ENCODE peak calls at places on chromosomes 12 and 14, in ten cellular contexts. One of them, this sample, is unnamed.

GRCh38 chr14:104599446-104599845 is 5.1 kb downstream of the TMEM179 start:
- DNase-seq in CD8-positive, alpha-beta T cell: no peak
- DNase-seq in GM23338: no peak
- DNase-seq in right atrium auricular region: no peak
- DNase-seq in tibial nerve: no peak
- DNase-seq in HepG2: no peak
- DNase-seq in heart right ventricle: peak; percentile 2
- DNase-seq in body of pancreas: no peak
- DNase-seq in naive thymus-derived CD4-positive, alpha-beta T cell: no peak
- DNase-seq in fibroblast of lung: no peak
- DNase-seq in this sample: no peak

GRCh38 chr12:43737646-43738045 is 20.9 kb downstream of the PUS7L start:
- DNase-seq in CD8-positive, alpha-beta T cell: no peak
- DNase-seq in GM23338: no peak
- DNase-seq in right atrium auricular region: no peak
- DNase-seq in tibial nerve: no peak
- DNase-seq in HepG2: no peak
- DNase-seq in heart right ventricle: no peak
- DNase-seq in body of pancreas: no peak
- DNase-seq in naive thymus-derived CD4-positive, alpha-beta T cell: no peak
- DNase-seq in fibroblast of lung: peak; percentile 82
- DNase-seq in this sample: no peak

GRCh38 chr12:79424109-79424721 is 266.5 kb downstream of the PAWR start:
- DNase-seq in CD8-positive, alpha-beta T cell: no peak
- DNase-seq in GM23338: no peak
- DNase-seq in right atrium auricular region: no peak
- DNase-seq in tibial nerve: no peak
- DNase-seq in HepG2: peak; percentile 91
- DNase-seq in heart right ventricle: no peak
- DNase-seq in body of pancreas: no peak
- DNase-seq in naive thymus-derived CD4-positive, alpha-beta T cell: no peak
- DNase-seq in fibroblast of lung: peak; percentile 97
- DNase-seq in this sample: no peak

GRCh38 chr12:6946033-6946919 is 2.5 kb downstream of the C12orf57 start:
- DNase-seq in CD8-positive, alpha-beta T cell: peak; percentile 66
- DNase-seq in GM23338: peak; percentile 95
- DNase-seq in right atrium auricular region: no peak
- DNase-seq in tibial nerve: no peak
- DNase-seq in HepG2: peak; percentile 96
- DNase-seq in heart right ventricle: no peak
- DNase-seq in body of pancreas: peak; percentile 99
- DNase-seq in naive thymus-derived CD4-positive, alpha-beta T cell: no peak
- DNase-seq in fibroblast of lung: no peak
- DNase-seq in this sample: no peak

GRCh38 chr12:76784600-76785051 is 20.7 kb downstream of the ZDHHC17 start:
- DNase-seq in CD8-positive, alpha-beta T cell: no peak
- DNase-seq in GM23338: no peak
- DNase-seq in right atrium auricular region: no peak
- DNase-seq in tibial nerve: no peak
- DNase-seq in HepG2: no peak
- DNase-seq in heart right ventricle: peak; percentile 31
- DNase-seq in body of pancreas: no peak
- DNase-seq in naive thymus-derived CD4-positive, alpha-beta T cell: no peak
- DNase-seq in fibroblast of lung: peak; percentile 87
- DNase-seq in this sample: no peak

GRCh38 chr14:68446243-68447040 is 346.4 kb downstream of the ZFP36L1 start:
- DNase-seq in CD8-positive, alpha-beta T cell: no peak
- DNase-seq in GM23338: no peak
- DNase-seq in right atrium auricular region: no peak
- DNase-seq in tibial nerve: no peak
- DNase-seq in HepG2: no peak
- DNase-seq in heart right ventricle: no peak
- DNase-seq in body of pancreas: no peak
- DNase-seq in naive thymus-derived CD4-positive, alpha-beta T cell: no peak
- DNase-seq in fibroblast of lung: no peak
- DNase-seq in this sample: no peak

GRCh38 chr12:95836630-95837239 is 22.0 kb upstream of the SNRPF start:
- DNase-seq in CD8-positive, alpha-beta T cell: no peak
- DNase-seq in GM23338: no peak
- DNase-seq in right atrium auricular region: no peak
- DNase-seq in tibial nerve: no peak
- DNase-seq in HepG2: no peak
- DNase-seq in heart right ventricle: no peak
- DNase-seq in body of pancreas: peak; percentile 52
- DNase-seq in naive thymus-derived CD4-positive, alpha-beta T cell: no peak
- DNase-seq in fibroblast of lung: peak; percentile 63
- DNase-seq in this sample: no peak

GRCh38 chr14:64502476-64503183 is 1.0 kb downstream of the ZBTB25 start:
- DNase-seq in CD8-positive, alpha-beta T cell: peak; percentile 36
- DNase-seq in GM23338: peak; percentile 50
- DNase-seq in right atrium auricular region: no peak
- DNase-seq in tibial nerve: no peak
- DNase-seq in HepG2: no peak
- DNase-seq in heart right ventricle: no peak
- DNase-seq in body of pancreas: peak; percentile 40
- DNase-seq in naive thymus-derived CD4-positive, alpha-beta T cell: peak; percentile 24
- DNase-seq in fibroblast of lung: peak; percentile 21
- DNase-seq in this sample: no peak

GRCh38 chr12:110923692-110924334 is 3.4 kb upstream of the MYL2 start:
- DNase-seq in CD8-positive, alpha-beta T cell: no peak
- DNase-seq in GM23338: no peak
- DNase-seq in right atrium auricular region: no peak
- DNase-seq in tibial nerve: no peak
- DNase-seq in HepG2: no peak
- DNase-seq in heart right ventricle: no peak
- DNase-seq in body of pancreas: no peak
- DNase-seq in naive thymus-derived CD4-positive, alpha-beta T cell: no peak
- DNase-seq in fibroblast of lung: no peak
- DNase-seq in this sample: no peak

GRCh38 chr12:18139989-18140596 is 50.1 kb upstream of the RERGL start:
- DNase-seq in CD8-positive, alpha-beta T cell: no peak
- DNase-seq in GM23338: peak; percentile 63
- DNase-seq in right atrium auricular region: no peak
- DNase-seq in tibial nerve: no peak
- DNase-seq in HepG2: peak; percentile 4
- DNase-seq in heart right ventricle: no peak
- DNase-seq in body of pancreas: no peak
- DNase-seq in naive thymus-derived CD4-positive, alpha-beta T cell: no peak
- DNase-seq in fibroblast of lung: peak; percentile 19
- DNase-seq in this sample: no peak

GRCh38 chr14:26281280-26281998 is 316.4 kb downstream of the NOVA1 start:
- DNase-seq in CD8-positive, alpha-beta T cell: no peak
- DNase-seq in GM23338: peak; percentile 75
- DNase-seq in right atrium auricular region: no peak
- DNase-seq in tibial nerve: no peak
- DNase-seq in HepG2: peak; percentile 66
- DNase-seq in heart right ventricle: no peak
- DNase-seq in body of pancreas: no peak
- DNase-seq in naive thymus-derived CD4-positive, alpha-beta T cell: no peak
- DNase-seq in fibroblast of lung: peak; percentile 81
- DNase-seq in this sample: no peak

GRCh38 chr12:91964501-91964900 is 181.1 kb downstream of the BTG1 start:
- DNase-seq in CD8-positive, alpha-beta T cell: no peak
- DNase-seq in GM23338: no peak
- DNase-seq in right atrium auricular region: no peak
- DNase-seq in tibial nerve: no peak
- DNase-seq in HepG2: no peak
- DNase-seq in heart right ventricle: no peak
- DNase-seq in body of pancreas: no peak
- DNase-seq in naive thymus-derived CD4-positive, alpha-beta T cell: no peak
- DNase-seq in fibroblast of lung: peak; percentile 44
- DNase-seq in this sample: no peak

GRCh38 chr12:91958816-91959215 is 186.8 kb downstream of the BTG1 start:
- DNase-seq in CD8-positive, alpha-beta T cell: no peak
- DNase-seq in GM23338: no peak
- DNase-seq in right atrium auricular region: no peak
- DNase-seq in tibial nerve: no peak
- DNase-seq in HepG2: no peak
- DNase-seq in heart right ventricle: no peak
- DNase-seq in body of pancreas: no peak
- DNase-seq in naive thymus-derived CD4-positive, alpha-beta T cell: no peak
- DNase-seq in fibroblast of lung: peak; percentile 86
- DNase-seq in this sample: no peak

GRCh38 chr12:91954326-91954725 is 191.3 kb downstream of the BTG1 start:
- DNase-seq in CD8-positive, alpha-beta T cell: no peak
- DNase-seq in GM23338: no peak
- DNase-seq in right atrium auricular region: no peak
- DNase-seq in tibial nerve: no peak
- DNase-seq in HepG2: no peak
- DNase-seq in heart right ventricle: no peak
- DNase-seq in body of pancreas: peak; percentile 71
- DNase-seq in naive thymus-derived CD4-positive, alpha-beta T cell: no peak
- DNase-seq in fibroblast of lung: no peak
- DNase-seq in this sample: no peak

GRCh38 chr12:91954761-91955160 is 190.9 kb downstream of the BTG1 start:
- DNase-seq in CD8-positive, alpha-beta T cell: no peak
- DNase-seq in GM23338: no peak
- DNase-seq in right atrium auricular region: no peak
- DNase-seq in tibial nerve: no peak
- DNase-seq in HepG2: no peak
- DNase-seq in heart right ventricle: no peak
- DNase-seq in body of pancreas: no peak
- DNase-seq in naive thymus-derived CD4-positive, alpha-beta T cell: no peak
- DNase-seq in fibroblast of lung: no peak
- DNase-seq in this sample: no peak

DNA sequence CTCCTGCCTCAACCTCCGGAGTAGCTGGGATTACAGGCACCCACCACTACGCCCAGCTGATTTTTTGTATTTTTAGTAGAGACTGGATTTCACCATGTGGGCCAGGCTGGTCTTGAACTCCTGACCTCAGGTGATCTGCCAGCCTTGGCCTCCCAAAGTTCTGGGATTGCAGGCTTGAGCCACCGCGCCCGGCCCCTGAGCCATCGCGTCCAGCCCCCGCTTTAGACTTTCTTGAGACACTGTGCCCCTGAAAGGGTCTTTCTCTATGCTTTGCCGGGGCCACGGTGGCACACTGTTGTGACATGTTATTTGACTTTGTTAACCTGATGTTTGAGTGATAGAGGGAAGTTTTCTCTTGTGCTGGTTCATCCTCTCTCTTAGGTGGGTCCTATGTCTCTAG is 186.4 kb downstream of the BTG1 start:
- DNase-seq in CD8-positive, alpha-beta T cell: no peak
- DNase-seq in GM23338: no peak
- DNase-seq in right atrium auricular region: no peak
- DNase-seq in tibial nerve: no peak
- DNase-seq in HepG2: no peak
- DNase-seq in heart right ventricle: no peak
- DNase-seq in body of pancreas: no peak
- DNase-seq in naive thymus-derived CD4-positive, alpha-beta T cell: no peak
- DNase-seq in fibroblast of lung: no peak
- DNase-seq in this sample: peak; percentile 47
- H3K27ac ChIP-seq in CD8-positive, alpha-beta T cell: no peak overlapping the region
- H3K27ac ChIP-seq in GM23338: no peak overlapping the region
- H3K27ac ChIP-seq in right atrium auricular region: no peak overlapping the region
- H3K27ac ChIP-seq in tibial nerve: no peak overlapping the region
- H3K27ac ChIP-seq in HepG2: no peak overlapping the region
- H3K27ac ChIP-seq in heart right ventricle: no peak overlapping the region
- H3K27ac ChIP-seq in body of pancreas: no peak overlapping the region
- H3K27ac ChIP-seq in naive thymus-derived CD4-positive, alpha-beta T cell: no peak overlapping the region
- H3K27ac ChIP-seq in fibroblast of lung: no peak overlapping the region
- H3K27ac ChIP-seq in this sample: no peak overlapping the region

GRCh38 chr12:131684015-131684725 is 26.7 kb upstream of the SFSWAP start:
- DNase-seq in CD8-positive, alpha-beta T cell: no peak
- DNase-seq in GM23338: no peak
- DNase-seq in right atrium auricular region: no peak
- DNase-seq in tibial nerve: no peak
- DNase-seq in HepG2: no peak
- DNase-seq in heart right ventricle: no peak
- DNase-seq in body of pancreas: no peak
- DNase-seq in naive thymus-derived CD4-positive, alpha-beta T cell: no peak
- DNase-seq in fibroblast of lung: no peak
- DNase-seq in this sample: peak; percentile 47
- H3K4me3 ChIP-seq in CD8-positive, alpha-beta T cell: no peak overlapping the region
- H3K4me3 ChIP-seq in GM23338: no peak overlapping the region
- H3K4me3 ChIP-seq in right atrium auricular region: no peak overlapping the region
- H3K4me3 ChIP-seq in tibial nerve: no peak overlapping the region
- H3K4me3 ChIP-seq in HepG2: no peak overlapping the region
- H3K4me3 ChIP-seq in heart right ventricle: no peak overlapping the region
- H3K4me3 ChIP-seq in body of pancreas: no peak overlapping the region
- H3K4me3 ChIP-seq in naive thymus-derived CD4-positive, alpha-beta T cell: no peak overlapping the region
- H3K4me3 ChIP-seq in fibroblast of lung: no peak overlapping the region
- H3K4me3 ChIP-seq in this sample: no peak overlapping the region

GRCh38 chr12:132548430-132549058 is 58.6 kb downstream of the FBRSL1 start:
- DNase-seq in CD8-positive, alpha-beta T cell: no peak
- DNase-seq in GM23338: no peak
- DNase-seq in right atrium auricular region: no peak
- DNase-seq in tibial nerve: no peak
- DNase-seq in HepG2: no peak
- DNase-seq in heart right ventricle: no peak
- DNase-seq in body of pancreas: no peak
- DNase-seq in naive thymus-derived CD4-positive, alpha-beta T cell: no peak
- DNase-seq in fibroblast of lung: no peak
- DNase-seq in this sample: no peak

GRCh38 chr12:132550830-132551229 is 59.6 kb downstream of the LRCOL1 start:
- DNase-seq in CD8-positive, alpha-beta T cell: no peak
- DNase-seq in GM23338: no peak
- DNase-seq in right atrium auricular region: no peak
- DNase-seq in tibial nerve: no peak
- DNase-seq in HepG2: no peak
- DNase-seq in heart right ventricle: no peak
- DNase-seq in body of pancreas: no peak
- DNase-seq in naive thymus-derived CD4-positive, alpha-beta T cell: no peak
- DNase-seq in fibroblast of lung: no peak
- DNase-seq in this sample: no peak

GRCh38 chr12:132549059-132549458 is 59.1 kb downstream of the FBRSL1 start:
- DNase-seq in CD8-positive, alpha-beta T cell: no peak
- DNase-seq in GM23338: no peak
- DNase-seq in right atrium auricular region: no peak
- DNase-seq in tibial nerve: no peak
- DNase-seq in HepG2: no peak
- DNase-seq in heart right ventricle: no peak
- DNase-seq in body of pancreas: no peak
- DNase-seq in naive thymus-derived CD4-positive, alpha-beta T cell: no peak
- DNase-seq in fibroblast of lung: no peak
- DNase-seq in this sample: no peak

GRCh38 chr12:132551271-132552120 is 58.9 kb downstream of the LRCOL1 start:
- DNase-seq in CD8-positive, alpha-beta T cell: no peak
- DNase-seq in GM23338: no peak
- DNase-seq in right atrium auricular region: no peak
- DNase-seq in tibial nerve: no peak
- DNase-seq in HepG2: no peak
- DNase-seq in heart right ventricle: no peak
- DNase-seq in body of pancreas: no peak
- DNase-seq in naive thymus-derived CD4-positive, alpha-beta T cell: no peak
- DNase-seq in fibroblast of lung: no peak
- DNase-seq in this sample: no peak

GRCh38 chr12:132550014-132550802 is 60.2 kb downstream of the LRCOL1 start:
- DNase-seq in CD8-positive, alpha-beta T cell: no peak
- DNase-seq in GM23338: peak; percentile 84
- DNase-seq in right atrium auricular region: no peak
- DNase-seq in tibial nerve: no peak
- DNase-seq in HepG2: no peak
- DNase-seq in heart right ventricle: no peak
- DNase-seq in body of pancreas: no peak
- DNase-seq in naive thymus-derived CD4-positive, alpha-beta T cell: no peak
- DNase-seq in fibroblast of lung: no peak
- DNase-seq in this sample: no peak
- H3K27me3 ChIP-seq in CD8-positive, alpha-beta T cell: no peaks in the 10 kb centered on the region
- H3K27me3 ChIP-seq in GM23338: peaks cover 90% of the 10 kb centered on the region
- H3K27me3 ChIP-seq in right atrium auricular region: no peaks in the 10 kb centered on the region
- H3K27me3 ChIP-seq in tibial nerve: no peaks in the 10 kb centered on the region
- H3K27me3 ChIP-seq in HepG2: no peaks in the 10 kb centered on the region
- H3K27me3 ChIP-seq in heart right ventricle: no peaks in the 10 kb centered on the region
- H3K27me3 ChIP-seq in body of pancreas: no peaks in the 10 kb centered on the region
- H3K27me3 ChIP-seq in naive thymus-derived CD4-positive, alpha-beta T cell: no peaks in the 10 kb centered on the region
- H3K27me3 ChIP-seq in fibroblast of lung: no peaks in the 10 kb centered on the region
- H3K27me3 ChIP-seq in this sample: no peaks in the 10 kb centered on the region

GRCh38 chr14:102885686-102886447 is 36.6 kb upstream of the AMN start:
- DNase-seq in CD8-positive, alpha-beta T cell: no peak
- DNase-seq in GM23338: no peak
- DNase-seq in right atrium auricular region: no peak
- DNase-seq in tibial nerve: no peak
- DNase-seq in HepG2: no peak
- DNase-seq in heart right ventricle: no peak
- DNase-seq in body of pancreas: no peak
- DNase-seq in naive thymus-derived CD4-positive, alpha-beta T cell: no peak
- DNase-seq in fibroblast of lung: no peak
- DNase-seq in this sample: no peak
- H3K27ac ChIP-seq in CD8-positive, alpha-beta T cell: no peak overlapping the region
- H3K27ac ChIP-seq in GM23338: no peak overlapping the region
- H3K27ac ChIP-seq in right atrium auricular region: no peak overlapping the region
- H3K27ac ChIP-seq in tibial nerve: no peak overlapping the region
- H3K27ac ChIP-seq in HepG2: no peak overlapping the region
- H3K27ac ChIP-seq in heart right ventricle: no peak overlapping the region
- H3K27ac ChIP-seq in body of pancreas: no peak overlapping the region
- H3K27ac ChIP-seq in naive thymus-derived CD4-positive, alpha-beta T cell: no peak overlapping the region
- H3K27ac ChIP-seq in fibroblast of lung: no peak overlapping the region
- H3K27ac ChIP-seq in this sample: no peak overlapping the region

This sample was measured in aorta.